ENCODE peak calls at places on chromosomes 5 and 9, in five cellular contexts. R is activated CD8-positive, alpha-beta T cell treated with anti-CD3 and anti-CD28 coated beads, Interleukin-2, amount 10 ng/mL, durations not matched to agents 7 days and 5 days; C is right cardiac atrium; P is T follicular helper cell; I is activated CD4-positive, CD25-positive, alpha-beta regulatory T cell treated with anti-CD3 and anti-CD28 coated beads, Interleukin-2, amount 50 U/mL, for 72 hours. B is an unnamed sample.

GRCh38 chr9:99358668-99359067 is 136.6 kb downstream of the SEC61B start:
- DNase-seq in R (no peak), C (no peak), P (no peak), I (no peak), B (no peak)

GRCh38 chr9:34689512-34689911 is 1.6 kb downstream of the CCL19 start:
- DNase-seq in R (no peak), C (no peak), P (no peak), I (no peak), B (no peak)

GRCh38 chr9:97468658-97469448 is 32.6 kb upstream of the TMOD1 start:
- DNase-seq in R (peak; percentile 43), C (peak; percentile 79), P (peak; percentile 7), I (no peak), B (peak; percentile 90)

GRCh38 chr9:75775966-75776691 is 114.3 kb upstream of the PCSK5 start:
- DNase-seq in R (no peak), C (no peak), P (no peak), I (no peak), B (no peak)

GRCh38 chr5:135890867-135891266 is 4.8 kb downstream of the IL9 start:
- DNase-seq in R (peak; percentile 45), C (no peak), P (no peak), I (no peak), B (no peak)

GRCh38 chr5:134267366-134268018 is 41.6 kb upstream of the PPP2CA start:
- DNase-seq in R (no peak), C (no peak), P (no peak), I (no peak), B (no peak)

GRCh38 chr5:178538624-178539344 is 51.4 kb downstream of the COL23A1 start:
- DNase-seq in R (no peak), C (no peak), P (no peak), I (no peak), B (no peak)

GRCh38 chr9:4666042-4666699 is at the start of gene SPATA6L:
- DNase-seq in R (peak; percentile 45), C (peak; percentile 80), P (peak; percentile 32), I (peak; percentile 39), B (peak; percentile 72)

GRCh38 chr9:35910613-35911488 is 1.6 kb downstream of the SPAAR start:
- DNase-seq in R (peak; percentile 64), C (peak; percentile 25), P (peak; percentile 25), I (no peak), B (no peak)

GRCh38 chr9:20697021-20697719 is 13.1 kb downstream of the FOCAD start:
- DNase-seq in R (no peak), C (no peak), P (no peak), I (no peak), B (no peak)

GRCh38 chr5:145797336-145797735 is 37.8 kb downstream of the PRELID2 start:
- DNase-seq in R (no peak), C (no peak), P (no peak), I (no peak), B (no peak)

GRCh38 chr9:75667155-75667554 is 223.3 kb upstream of the PCSK5 start:
- DNase-seq in R (no peak), C (no peak), P (no peak), I (no peak), B (no peak)

GRCh38 chr9:98108540-98109031 is 10.4 kb downstream of the TRIM14 start:
- DNase-seq in R (peak; percentile 70), C (no peak), P (no peak), I (no peak), B (no peak)

GRCh38 chr5:112174959-112175594 is 244.0 kb downstream of the EPB41L4A start:
- DNase-seq in R (peak; percentile 50), C (peak; percentile 21), P (peak; percentile 2), I (no peak), B (no peak)

GRCh38 chr9:36263662-36264061 is 5.4 kb upstream of the GNE start:
- DNase-seq in R (no peak), C (no peak), P (no peak), I (no peak), B (no peak)

B was measured in cerebellum.